ENCODE peak calls at places on chromosomes 11 and 22, in four cellular contexts. M is uterus, Q is A549, O is GM23338. D is an unnamed sample.

GRCh38 chr22:24554316-24555159 is at the start of gene GUCD1:
- DNase-seq in M (no peak), Q (no peak), O (peak), D (no peak)

GRCh38 chr11:14454861-14455632 is 44.6 kb downstream of the COPB1 start:
- DNase-seq in M (no peak), Q (peak), O (peak), D (no peak)

GRCh38 chr22:37604875-37605274 is 3.8 kb upstream of the GGA1 start:
- DNase-seq in M (no peak), Q (no peak), O (no peak), D (no peak)

GRCh38 chr22:38051900-38052862 is 5.0 kb upstream of the PICK1 start:
- DNase-seq in M (peak), Q (peak), O (peak), D (peak)

GRCh38 chr22:50274311-50274710 is 4.1 kb upstream of the MAPK11 start:
- DNase-seq in M (peak), Q (peak), O (peak), D (no peak)

GRCh38 chr11:105265859-105266258 is 126.3 kb upstream of the CARD18 start:
- DNase-seq in M (no peak), Q (no peak), O (no peak), D (peak)

GRCh38 chr22:40407831-40408717 is 37.7 kb downstream of the SGSM3 start:
- DNase-seq in M (no peak), Q (no peak), O (no peak), D (no peak)

GRCh38 chr11:44628730-44629361 is 63.4 kb downstream of the CD82 start:
- DNase-seq in M (peak), Q (no peak), O (no peak), D (no peak)

GRCh38 chr11:120546312-120547205 is 35.0 kb downstream of the GRIK4 start:
- DNase-seq in M (peak), Q (peak), O (peak), D (peak)

GRCh38 chr11:3807856-3808845 is at the start of gene PGAP2:
- DNase-seq in M (peak), Q (peak), O (peak), D (peak)

GRCh38 chr11:45920531-45921477 is 1.7 kb upstream of the LARGE2 start:
- DNase-seq in M (no peak), Q (no peak), O (no peak), D (no peak)

GRCh38 chr11:78420796-78421209 is 3.2 kb upstream of the GAB2 start:
- DNase-seq in M (peak), Q (no peak), O (no peak), D (no peak)

GRCh38 chr11:124085583-124085982 is 29.7 kb upstream of the VWA5A start:
- DNase-seq in M (no peak), Q (no peak), O (no peak), D (peak)

GRCh38 chr22:29215012-29215860 is 9.5 kb downstream of the EMID1 start:
- DNase-seq in M (no peak), Q (no peak), O (no peak), D (no peak)

GRCh38 chr11:70112017-70112434 is 33.9 kb downstream of the ANO1 start:
- DNase-seq in M (no peak), Q (no peak), O (no peak), D (no peak)

GRCh38 chr22:38303974-38304373 is 13.3 kb downstream of the CSNK1E start:
- DNase-seq in M (no peak), Q (no peak), O (no peak), D (no peak)

GRCh38 chr11:130514316-130514715 is 65.9 kb downstream of the ADAMTS15 start:
- DNase-seq in M (no peak), Q (no peak), O (no peak), D (no peak)

GRCh38 chr11:61489833-61490585 is 18.5 kb upstream of the LRRC10B start:
- DNase-seq in M (no peak), Q (no peak), O (peak), D (no peak)

GRCh38 chr11:102110761-102111010 is 439 bp downstream of the YAP1 start:
- DNase-seq in M (no peak), Q (no peak), O (no peak), D (no peak)

GRCh38 chr22:50739894-50740293 is 1.9 kb downstream of the ACR start:
- DNase-seq in M (no peak), Q (no peak), O (no peak), D (no peak)

GRCh38 chr22:23075050-23075449 is 4.7 kb downstream of the GNAZ start:
- DNase-seq in M (no peak), Q (no peak), O (no peak), D (no peak)

GRCh38 chr11:26584818-26585217 is 12.8 kb upstream of the MUC15 start:
- DNase-seq in M (no peak), Q (no peak), O (no peak), D (no peak)

GRCh38 chr11:13440100-13440855 is 22.7 kb downstream of the BTBD10 start:
- DNase-seq in M (peak), Q (peak), O (peak), D (peak)
- H3K27ac ChIP-seq in M (peak), Q (peak), O (peak), D (peak)

GRCh38 chr22:19419086-19419463 is 12.5 kb downstream of the HIRA start:
- DNase-seq in M (no peak), Q (no peak), O (no peak), D (no peak)
- H3K27ac ChIP-seq in M (no peak), Q (no peak), O (no peak), D (no peak)

GRCh38 chr11:128733440-128734115 is 39.7 kb downstream of the FLI1 start:
- DNase-seq in M (no peak), Q (no peak), O (peak), D (no peak)

GRCh38 chr11:128732471-128733277 is 38.8 kb downstream of the FLI1 start:
- DNase-seq in M (no peak), Q (no peak), O (no peak), D (no peak)

GRCh38 chr11:128727811-128728431 is 34.0 kb downstream of the FLI1 start:
- DNase-seq in M (no peak), Q (no peak), O (no peak), D (no peak)

GRCh38 chr11:128728767-128729587 is 35.1 kb downstream of the FLI1 start:
- DNase-seq in M (peak), Q (no peak), O (no peak), D (no peak)

GRCh38 chr11:128731041-128731663 is 37.3 kb downstream of the FLI1 start:
- DNase-seq in M (no peak), Q (no peak), O (no peak), D (no peak)
- H3K27ac ChIP-seq in M (no peak), Q (no peak), O (no peak), D (no peak)

GRCh38 chr22:46641829-46642266 is 21.7 kb downstream of the GRAMD4 start:
- DNase-seq in M (no peak), Q (no peak), O (no peak), D (no peak)
- H3K27ac ChIP-seq in M (no peak), Q (no peak), O (no peak), D (no peak)

GRCh38 chr11:47426062-47426956 is at the start of gene PSMC3:
- DNase-seq in M (peak), Q (peak), O (peak), D (peak)

GRCh38 chr11:47431356-47432083 is 5.3 kb upstream of the PSMC3 start:
- DNase-seq in M (no peak), Q (no peak), O (no peak), D (no peak)

GRCh38 chr11:47430524-47430923 is 4.3 kb upstream of the PSMC3 start:
- DNase-seq in M (no peak), Q (no peak), O (no peak), D (no peak)

GRCh38 chr11:47425611-47426010 is 628 bp downstream of the PSMC3 start:
- DNase-seq in M (no peak), Q (no peak), O (no peak), D (no peak)
- H3K27ac ChIP-seq in M (peak), Q (peak), O (peak), D (peak)

GRCh38 chr11:65119670-65119995 is 2.1 kb upstream of the ZNHIT2 start:
- DNase-seq in M (no peak), Q (no peak), O (no peak), D (no peak)
- H3K27ac ChIP-seq in M (no peak), Q (no peak), O (peak), D (peak)

D was measured in epithelial cell of prostate.